ENCODE peak calls at places on chromosome 6, in seven cellular contexts. R is HCT116, D is aorta, A is adrenal gland, N is tibial nerve, T is right atrium auricular region, B is thoracic aorta. M is an unnamed sample. For H3K36me3 and H3K4me1, the result is how much of the 10 kb centered on the place peaks cover.

GRCh38 chr6:7647504-7647903 is 57.5 kb downstream of the SNRNP48 start:
- DNase-seq in A (no peak), D (no peak), T (no peak), R (no peak), B (no peak), N (no peak), M (no peak)

GRCh38 chr6:14305131-14305530 is 187.6 kb downstream of the CD83 start:
- DNase-seq in N (no peak), D (no peak), B (no peak), A (no peak), R (no peak), T (no peak), M (no peak)

GRCh38 chr6:28587746-28588075 is 62.0 kb downstream of the GPX5 start:
- DNase-seq in N (no peak), B (no peak), T (no peak), D (no peak), R (no peak), A (no peak), M (no peak)

GRCh38 chr6:145071836-145072235 is 663.5 kb downstream of the EPM2A start:
- DNase-seq in T (no peak), B (no peak), R (no peak), D (no peak), N (no peak), A (no peak), M (no peak)

GRCh38 chr6:134584809-134585528 is 267.1 kb upstream of the SGK1 start:
- DNase-seq in R (no peak), A (no peak), N (no peak), B (no peak), D (no peak), T (no peak), M (no peak)

GRCh38 chr6:40325041-40325440 is 262.1 kb downstream of the LRFN2 start:
- DNase-seq in T (no peak), R (no peak), B (no peak), N (no peak), A (peak), D (no peak), M (no peak)

GRCh38 chr6:27630727-27631613 is 158.1 kb upstream of the ZNF184 start:
- DNase-seq in T (no peak), B (no peak), R (peak), N (no peak), A (no peak), D (no peak), M (no peak)

GRCh38 chr6:43115365-43115764 is 39.3 kb downstream of the PTK7 start:
- DNase-seq in R (no peak), T (no peak), B (no peak), N (no peak), A (no peak), D (peak), M (no peak)

GRCh38 chr6:79735183-79735582 is 104.1 kb downstream of the SH3BGRL2 start:
- DNase-seq in D (no peak), A (no peak), T (no peak), N (no peak), B (no peak), R (no peak), M (no peak)

GRCh38 chr6:119587537-119587936 is 238.0 kb upstream of the MAN1A1 start:
- DNase-seq in T (no peak), R (peak), B (no peak), D (no peak), A (no peak), N (no peak), M (no peak)

GRCh38 chr6:134058622-134059366 is 6.4 kb upstream of the SLC2A12 start:
- DNase-seq in T (no peak), R (no peak), D (no peak), A (no peak), B (no peak), N (no peak), M (peak)

GRCh38 chr6:85389180-85389797 is 60.6 kb upstream of the NT5E start:
- DNase-seq in R (no peak), D (no peak), A (no peak), N (no peak), B (no peak), T (no peak), M (no peak)

GRCh38 chr6:148263010-148263409 is 79.6 kb upstream of the SASH1 start:
- DNase-seq in T (no peak), A (no peak), B (no peak), N (no peak), D (no peak), R (no peak), M (no peak)

GRCh38 chr6:146598785-146599405 is at the start of gene ADGB:
- DNase-seq in B (no peak), A (peak), D (peak), R (no peak), T (no peak), N (no peak), M (peak)

GRCh38 chr6:138441965-138442364 is 37.9 kb downstream of the HEBP2 start:
- DNase-seq in N (no peak), B (no peak), T (no peak), D (no peak), A (no peak), R (no peak), M (no peak)

GRCh38 chr6:133337312-133337711 is 96.2 kb downstream of the EYA4 start:
- DNase-seq in B (no peak), A (no peak), R (no peak), T (no peak), D (no peak), N (no peak), M (no peak)

GRCh38 chr6:168848797-168849196 is 404.8 kb downstream of the THBS2 start:
- DNase-seq in T (no peak), B (no peak), D (no peak), A (no peak), N (no peak), R (no peak), M (no peak)

GRCh38 chr6:5906842-5907241 is 99.9 kb downstream of the NRN1 start:
- DNase-seq in R (no peak), N (no peak), A (no peak), B (no peak), D (no peak), T (no peak), M (no peak)

GRCh38 chr6:121158438-121158837 is 175.8 kb downstream of the TBC1D32 start:
- DNase-seq in D (no peak), A (no peak), N (no peak), T (no peak), R (no peak), B (no peak), M (no peak)

GRCh38 chr6:163113358-163113962 is 301.1 kb upstream of the QKI start:
- DNase-seq in B (no peak), D (no peak), A (no peak), N (no peak), R (no peak), T (no peak), M (no peak)

GRCh38 chr6:154754152-154754551 is 20.9 kb downstream of the SCAF8 start:
- DNase-seq in A (peak), T (no peak), D (no peak), R (no peak), N (no peak), B (no peak), M (no peak)

GRCh38 chr6:14754636-14755513 is 491.0 kb upstream of the JARID2 start:
- DNase-seq in T (no peak), B (no peak), D (no peak), R (no peak), N (no peak), A (no peak), M (no peak)

GRCh38 chr6:7461416-7461815 is 71.8 kb downstream of the RIOK1 start:
- DNase-seq in D (no peak), B (no peak), T (no peak), A (no peak), R (no peak), N (no peak), M (no peak)

GRCh38 chr6:31621320-31621939 is 915 bp downstream of the PRRC2A start:
- DNase-seq in A (no peak), R (no peak), B (no peak), N (no peak), T (no peak), D (no peak), M (no peak)
- H3K36me3 ChIP-seq in A (under half), R (under half), B (under half), N (under half), T (under half), D (under half), M (under half)

DNA sequence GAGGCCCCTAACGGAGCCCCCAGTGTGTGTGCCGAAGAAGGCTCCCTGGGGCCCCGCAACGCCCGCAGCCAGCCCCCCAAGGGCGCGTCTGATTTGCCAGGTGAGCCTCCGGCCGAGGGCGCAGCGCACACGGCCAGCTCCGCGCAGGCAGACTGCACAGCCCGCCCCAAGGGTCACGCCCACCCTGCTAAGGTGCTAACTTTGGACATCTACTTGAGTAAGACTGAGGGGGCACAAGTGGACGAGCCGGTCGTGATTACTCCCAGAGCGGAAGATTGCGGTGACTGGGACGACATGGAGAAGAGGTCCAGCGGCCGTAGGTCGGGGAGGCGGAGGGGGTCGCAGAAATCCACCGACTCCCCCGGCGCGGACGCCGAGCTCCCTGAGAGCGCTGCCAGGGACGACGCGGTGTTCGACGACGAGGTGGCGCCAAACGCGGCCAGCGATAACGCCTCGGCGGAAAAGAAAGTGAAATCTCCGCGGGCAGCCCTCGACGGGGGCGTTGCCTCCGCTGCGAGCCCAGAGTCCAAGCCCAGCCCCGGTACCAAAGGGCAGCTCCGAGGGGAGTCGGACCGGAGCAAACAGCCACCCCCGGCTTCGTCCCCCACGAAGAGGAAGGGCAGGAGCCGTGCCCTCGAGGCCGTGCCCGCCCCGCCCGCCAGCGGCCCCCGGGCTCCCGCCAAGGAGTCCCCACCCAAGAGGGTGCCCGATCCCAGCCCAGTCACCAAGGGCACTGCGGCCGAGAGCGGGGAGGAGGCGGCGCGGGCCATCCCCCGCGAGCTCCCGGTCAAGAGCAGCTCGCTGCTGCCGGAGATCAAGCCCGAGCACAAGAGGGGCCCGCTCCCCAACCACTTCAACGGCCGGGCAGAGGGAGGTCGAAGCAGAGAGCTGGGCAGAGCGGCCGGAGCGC is 117.0 kb downstream of the RTN4IP1 start:
- DNase-seq in N (peak), B (no peak), D (peak), A (peak), R (no peak), T (no peak), M (peak)
- H3K4me1 ChIP-seq in N (under half), B (under half), D (under half), A (under half), R (under half), T (under half), M (under half)

GRCh38 chr6:157823523-157824370 is 701 bp downstream of the SNX9 start:
- DNase-seq in R (peak), D (peak), B (no peak), T (peak), N (peak), A (peak), M (peak)

GRCh38 chr6:157821342-157822033 is 1.6 kb upstream of the SNX9 start:
- DNase-seq in B (no peak), R (no peak), A (no peak), T (no peak), N (no peak), D (no peak), M (no peak)

GRCh38 chr6:157825243-157825904 is 2.3 kb downstream of the SNX9 start:
- DNase-seq in A (no peak), D (no peak), N (no peak), R (no peak), T (no peak), B (no peak), M (no peak)

GRCh38 chr6:157823001-157823522 is at the start of gene SNX9:
- DNase-seq in A (peak), B (no peak), T (no peak), R (peak), D (peak), N (peak), M (peak)

DNA sequence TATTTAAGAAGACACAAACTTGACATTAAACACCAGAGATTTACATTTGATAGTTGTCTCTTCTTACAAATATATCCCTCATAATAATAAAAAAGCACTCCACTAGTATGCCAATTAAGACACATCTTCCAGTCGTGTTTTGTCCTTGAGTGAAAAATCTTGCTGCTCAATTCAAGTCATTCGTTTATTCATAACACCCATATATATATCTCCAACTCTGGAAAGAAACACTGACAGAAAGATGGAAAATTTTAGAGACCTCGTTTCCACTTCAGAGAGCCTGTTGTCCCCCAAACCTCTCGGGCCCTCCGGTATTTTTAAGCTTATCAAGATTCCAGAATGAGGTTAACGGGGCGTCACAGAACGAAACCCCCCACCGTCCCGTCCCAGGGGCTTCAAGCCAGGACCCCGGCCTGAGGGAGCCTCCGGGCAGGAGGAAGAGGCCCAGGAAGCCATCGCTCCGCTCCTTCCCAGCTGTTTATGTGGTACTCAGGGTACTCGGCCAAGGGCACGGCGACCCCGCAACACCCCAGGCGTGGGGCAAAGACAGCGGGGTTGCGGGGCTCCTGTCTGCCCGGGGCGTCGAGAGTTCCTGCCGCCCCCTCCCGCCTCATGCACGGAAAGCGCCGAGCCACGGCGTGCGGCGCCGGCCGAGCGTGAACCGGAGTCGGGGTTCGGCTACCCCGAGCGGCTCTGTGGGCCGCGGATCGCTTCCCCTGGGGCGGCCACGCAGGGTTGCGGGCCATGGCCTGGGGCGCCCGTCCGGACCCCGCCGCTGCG is 635 bp upstream of the SNX9 start:
- DNase-seq in B (no peak), R (no peak), D (peak), T (no peak), N (no peak), A (peak), M (peak)
- H3K4me3 ChIP-seq in B (peak), R (peak), D (peak), T (peak), N (peak), A (no peak), M (peak)

GRCh38 chr6:35582315-35582714 is 69.6 kb upstream of the TULP1 start:
- DNase-seq in B (no peak), N (no peak), A (no peak), T (no peak), D (no peak), R (no peak), M (no peak)

GRCh38 chr6:35581633-35582032 is 68.9 kb upstream of the TULP1 start:
- DNase-seq in T (no peak), R (no peak), D (no peak), A (no peak), N (no peak), B (no peak), M (no peak)

GRCh38 chr6:35573495-35574110 is 60.9 kb upstream of the TULP1 start:
- DNase-seq in T (no peak), B (no peak), A (no peak), N (no peak), D (no peak), R (no peak), M (no peak)

DNA sequence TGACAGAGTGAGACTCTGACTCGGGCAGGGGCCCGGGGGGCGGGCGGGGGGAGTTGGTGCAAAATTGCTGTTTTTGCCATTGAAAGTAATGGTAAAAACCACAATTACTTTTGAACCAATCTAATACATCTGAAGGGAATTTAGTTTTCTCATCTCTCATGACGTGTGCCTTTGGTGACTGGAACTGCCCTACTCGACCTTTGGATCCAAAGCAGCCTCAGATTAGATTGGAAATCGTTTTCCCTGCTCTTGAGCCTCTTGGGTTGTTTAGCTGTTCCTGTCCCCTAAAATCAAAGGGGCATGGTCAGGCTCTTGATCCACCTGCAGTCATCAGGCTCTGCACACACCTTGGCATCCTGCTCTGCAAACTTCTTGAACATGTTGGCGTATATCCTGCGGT is 64.0 kb upstream of the TULP1 start:
- DNase-seq in A (no peak), T (no peak), D (no peak), R (no peak), B (no peak), N (no peak), M (no peak)
- H3K36me3 ChIP-seq in A (half or more), T (half or more), D (under half), R (under half), B (half or more), N (under half), M (under half)

M was measured in heart right ventricle.